ENCODE peak calls at places on chromosomes 2 and 18, in eight cellular contexts. One of them, this sample, is unnamed.

GRCh38 chr18:27652480-27653121 is 467.5 kb upstream of the CHST9 start:
- DNase-seq in GM06990: no peak
- DNase-seq in hepatocyte: no peak
- DNase-seq in endodermal cell: no peak
- DNase-seq in SJSA1: no peak
- DNase-seq in GM23248: no peak
- DNase-seq in HFF-Myc: no peak
- DNase-seq in psoas muscle: no peak
- DNase-seq in this sample: no peak

GRCh38 chr18:47260138-47260923 is 8.9 kb upstream of the SKOR2 start:
- DNase-seq in hepatocyte: peak; percentile 81
- DNase-seq in HFF-Myc: no peak
- DNase-seq in endodermal cell: peak; percentile 96
- DNase-seq in psoas muscle: no peak
- DNase-seq in GM23248: peak; percentile 61
- DNase-seq in GM06990: no peak
- DNase-seq in SJSA1: no peak
- DNase-seq in this sample: no peak

GRCh38 chr2:203934006-203934632 is 2.4 kb upstream of the ICOS start:
- DNase-seq in GM06990: no peak
- DNase-seq in endodermal cell: no peak
- DNase-seq in SJSA1: no peak
- DNase-seq in GM23248: peak; percentile 8
- DNase-seq in hepatocyte: no peak
- DNase-seq in HFF-Myc: no peak
- DNase-seq in psoas muscle: no peak
- DNase-seq in this sample: no peak

GRCh38 chr18:45379903-45380302 is 235.4 kb upstream of the SLC14A2 start:
- DNase-seq in GM23248: peak; percentile 35
- DNase-seq in HFF-Myc: no peak
- DNase-seq in SJSA1: no peak
- DNase-seq in GM06990: peak; percentile 17
- DNase-seq in psoas muscle: no peak
- DNase-seq in endodermal cell: no peak
- DNase-seq in hepatocyte: no peak
- DNase-seq in this sample: no peak

GRCh38 chr18:55927831-55928230 is 339.8 kb upstream of the TCF4 start:
- DNase-seq in hepatocyte: no peak
- DNase-seq in GM23248: peak; percentile 76
- DNase-seq in SJSA1: no peak
- DNase-seq in psoas muscle: no peak
- DNase-seq in GM06990: no peak
- DNase-seq in HFF-Myc: peak; percentile 87
- DNase-seq in endodermal cell: no peak
- DNase-seq in this sample: no peak

GRCh38 chr18:34928068-34928753 is 113.0 kb upstream of the MAPRE2 start:
- DNase-seq in HFF-Myc: no peak
- DNase-seq in psoas muscle: no peak
- DNase-seq in SJSA1: no peak
- DNase-seq in hepatocyte: peak; percentile 23
- DNase-seq in GM06990: no peak
- DNase-seq in endodermal cell: no peak
- DNase-seq in GM23248: no peak
- DNase-seq in this sample: no peak

GRCh38 chr2:167820488-167820887 is 426.9 kb downstream of the STK39 start:
- DNase-seq in SJSA1: no peak
- DNase-seq in GM23248: no peak
- DNase-seq in endodermal cell: no peak
- DNase-seq in GM06990: no peak
- DNase-seq in hepatocyte: no peak
- DNase-seq in HFF-Myc: no peak
- DNase-seq in psoas muscle: no peak
- DNase-seq in this sample: no peak

GRCh38 chr2:64649013-64649484 is 4.7 kb downstream of the SERTAD2 start:
- DNase-seq in endodermal cell: no peak
- DNase-seq in SJSA1: no peak
- DNase-seq in hepatocyte: peak; percentile 73
- DNase-seq in GM06990: no peak
- DNase-seq in psoas muscle: no peak
- DNase-seq in GM23248: no peak
- DNase-seq in HFF-Myc: no peak
- DNase-seq in this sample: no peak

GRCh38 chr2:43519711-43520221 is 76.1 kb downstream of the THADA start:
- DNase-seq in GM06990: no peak
- DNase-seq in endodermal cell: no peak
- DNase-seq in GM23248: peak; percentile 95
- DNase-seq in HFF-Myc: no peak
- DNase-seq in psoas muscle: no peak
- DNase-seq in SJSA1: peak; percentile 71
- DNase-seq in hepatocyte: no peak
- DNase-seq in this sample: no peak

DNA sequence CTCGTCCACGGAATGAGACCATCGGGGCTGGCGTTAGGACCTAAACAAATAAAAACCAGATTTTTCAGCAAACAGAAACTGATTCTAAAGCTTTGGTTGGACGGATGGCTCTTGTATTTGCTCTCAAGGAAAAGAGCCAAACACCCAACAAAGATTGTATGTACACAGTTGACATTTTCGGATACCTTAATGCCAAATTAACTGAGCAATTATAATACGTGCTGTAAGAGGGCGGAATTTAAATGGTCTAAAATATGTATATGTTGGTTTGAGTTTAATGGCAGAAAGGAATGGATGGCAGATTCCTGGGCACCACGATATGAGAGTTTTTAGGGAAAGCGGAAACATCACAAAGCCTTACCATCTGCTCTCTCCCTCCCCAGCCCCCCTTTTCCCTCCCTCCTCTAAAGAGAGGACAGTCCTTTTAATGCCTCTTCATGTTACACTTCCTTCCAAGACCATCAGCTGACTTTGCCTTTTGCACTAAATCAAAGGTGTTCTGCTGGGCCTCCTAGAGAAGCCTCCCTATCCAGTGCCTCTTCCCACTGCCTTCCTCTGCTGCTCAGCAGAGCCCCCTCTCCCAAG is 33.2 kb downstream of the STAT1 start:
- DNase-seq in GM06990: no peak
- DNase-seq in SJSA1: no peak
- DNase-seq in hepatocyte: no peak
- DNase-seq in HFF-Myc: no peak
- DNase-seq in endodermal cell: no peak
- DNase-seq in GM23248: no peak
- DNase-seq in psoas muscle: no peak
- DNase-seq in this sample: no peak
- H3K4me3 ChIP-seq in GM06990: no peak overlapping the region
- H3K4me3 ChIP-seq in SJSA1: no peak overlapping the region
- H3K4me3 ChIP-seq in hepatocyte: no peak overlapping the region
- H3K4me3 ChIP-seq in HFF-Myc: no peak overlapping the region
- H3K4me3 ChIP-seq in endodermal cell: no peak overlapping the region
- H3K4me3 ChIP-seq in GM23248: no peak overlapping the region
- H3K4me3 ChIP-seq in psoas muscle: no peak overlapping the region
- H3K4me3 ChIP-seq in this sample: no peak overlapping the region

GRCh38 chr2:12035956-12036639 is 289.7 kb downstream of the LPIN1 start:
- DNase-seq in HFF-Myc: no peak
- DNase-seq in SJSA1: no peak
- DNase-seq in psoas muscle: no peak
- DNase-seq in endodermal cell: no peak
- DNase-seq in hepatocyte: no peak
- DNase-seq in GM06990: no peak
- DNase-seq in GM23248: no peak
- DNase-seq in this sample: no peak
- H3K4me3 ChIP-seq in HFF-Myc: no peak overlapping the region
- H3K4me3 ChIP-seq in SJSA1: no peak overlapping the region
- H3K4me3 ChIP-seq in psoas muscle: no peak overlapping the region
- H3K4me3 ChIP-seq in endodermal cell: no peak overlapping the region
- H3K4me3 ChIP-seq in hepatocyte: no peak overlapping the region
- H3K4me3 ChIP-seq in GM06990: no peak overlapping the region
- H3K4me3 ChIP-seq in GM23248: no peak overlapping the region
- H3K4me3 ChIP-seq in this sample: no peak overlapping the region

DNA sequence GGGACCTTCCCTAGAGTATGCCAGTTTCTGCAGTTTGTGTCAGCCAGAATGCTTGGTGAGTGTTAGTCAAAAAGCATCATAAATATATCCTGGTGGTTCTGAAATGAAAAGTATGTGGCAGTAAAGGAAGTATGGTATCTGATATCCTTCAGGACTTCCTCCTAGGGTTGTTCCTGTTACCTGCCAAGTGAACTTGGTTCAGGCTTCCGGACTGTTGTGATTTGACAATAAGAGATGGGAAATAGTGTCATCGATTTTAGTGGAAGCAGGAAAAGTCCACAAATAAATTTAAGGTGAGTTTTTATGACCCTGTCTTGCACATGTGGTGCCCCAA is 2.0 kb downstream of the TANC1 start:
- DNase-seq in endodermal cell: no peak
- DNase-seq in hepatocyte: no peak
- DNase-seq in HFF-Myc: no peak
- DNase-seq in GM23248: no peak
- DNase-seq in SJSA1: no peak
- DNase-seq in psoas muscle: no peak
- DNase-seq in GM06990: no peak
- DNase-seq in this sample: no peak
- H3K4me3 ChIP-seq in endodermal cell: peak overlapping the region; percentile 88
- H3K4me3 ChIP-seq in hepatocyte: peak overlapping the region; percentile 88
- H3K4me3 ChIP-seq in HFF-Myc: peak overlapping the region; percentile 69
- H3K4me3 ChIP-seq in GM23248: peak overlapping the region; percentile 80
- H3K4me3 ChIP-seq in SJSA1: peak overlapping the region; percentile 89
- H3K4me3 ChIP-seq in psoas muscle: peak overlapping the region; percentile 74
- H3K4me3 ChIP-seq in GM06990: peak overlapping the region; percentile 74
- H3K4me3 ChIP-seq in this sample: peak overlapping the region; percentile 85

GRCh38 chr2:105731511-105731910 is 13.2 kb upstream of the NCK2 start:
- DNase-seq in GM23248: no peak
- DNase-seq in hepatocyte: no peak
- DNase-seq in HFF-Myc: no peak
- DNase-seq in GM06990: no peak
- DNase-seq in endodermal cell: no peak
- DNase-seq in psoas muscle: no peak
- DNase-seq in SJSA1: no peak
- DNase-seq in this sample: no peak
- H3K4me3 ChIP-seq in GM23248: no peak overlapping the region
- H3K4me3 ChIP-seq in hepatocyte: no peak overlapping the region
- H3K4me3 ChIP-seq in HFF-Myc: no peak overlapping the region
- H3K4me3 ChIP-seq in GM06990: no peak overlapping the region
- H3K4me3 ChIP-seq in endodermal cell: no peak overlapping the region
- H3K4me3 ChIP-seq in psoas muscle: no peak overlapping the region
- H3K4me3 ChIP-seq in SJSA1: no peak overlapping the region
- H3K4me3 ChIP-seq in this sample: no peak overlapping the region

This sample was measured in dorsolateral prefrontal cortex.